ENCODE peak calls at places on chromosome 22, in eight cellular contexts. C is stimulated activated CD4-positive, alpha-beta T cell treated with anti-CD3 and anti-CD28 coated beads, TNF-alpha, amount 100 ng/mL, for 1 hour; K is GM23338; U is cardiac muscle cell; G is type B pancreatic cell; F is GM12878; M is endothelial cell of umbilical vein; H is HCEC 1CT. N is an unnamed sample.

GRCh38 chr22:21095773-21096107 is 50.0 kb downstream of the LRRC74B start:
- DNase-seq in K (no peak), G (no peak), F (no peak), M (no peak), C (no peak), U (no peak), H (no peak), N (no peak)

GRCh38 chr22:22528780-22529179 is 8.7 kb upstream of the ZNF280A start:
- DNase-seq in M (no peak), C (no peak), U (no peak), K (no peak), G (no peak), F (no peak), H (no peak), N (no peak)

GRCh38 chr22:22702159-22702873 is 57.9 kb downstream of the GGTLC2 start:
- DNase-seq in M (no peak), C (no peak), H (peak), U (no peak), F (no peak), K (peak), G (no peak), N (peak)

GRCh38 chr22:37161442-37161841 is 11.7 kb upstream of the IL2RB start:
- DNase-seq in M (no peak), H (no peak), G (no peak), K (peak), U (no peak), F (no peak), C (no peak), N (no peak)

GRCh38 chr22:36425977-36426523 is 38.3 kb upstream of the MYH9 start:
- DNase-seq in U (peak), G (no peak), C (no peak), K (peak), M (no peak), F (no peak), H (peak), N (peak)

GRCh38 chr22:35454416-35455054 is 54.6 kb downstream of the MCM5 start:
- DNase-seq in F (no peak), H (no peak), G (no peak), K (no peak), C (no peak), M (no peak), U (no peak), N (no peak)

GRCh38 chr22:33210129-33210784 is 152.1 kb upstream of the SYN3 start:
- DNase-seq in U (peak), C (no peak), H (peak), G (no peak), F (no peak), K (peak), M (peak), N (no peak)

GRCh38 chr22:27717094-27717493 is 84.5 kb downstream of the MN1 start:
- DNase-seq in H (no peak), F (no peak), K (no peak), C (no peak), G (no peak), U (no peak), M (no peak), N (no peak)

GRCh38 chr22:43643362-43643761 is 168.7 kb downstream of the EFCAB6 start:
- DNase-seq in M (no peak), K (no peak), F (no peak), C (no peak), U (no peak), H (no peak), G (peak), N (no peak)

GRCh38 chr22:26568207-26568706 is 21.7 kb downstream of the TPST2 start:
- DNase-seq in K (peak), F (no peak), M (peak), G (no peak), C (no peak), H (no peak), U (no peak), N (no peak)

GRCh38 chr22:30245985-30246901 is at the start of gene LIF:
- DNase-seq in K (peak), G (no peak), U (peak), C (no peak), F (no peak), M (peak), H (peak), N (peak)

GRCh38 chr22:28899199-28899853 is 16.0 kb downstream of the ZNRF3 start:
- DNase-seq in F (no peak), M (no peak), H (no peak), G (no peak), K (no peak), U (no peak), C (no peak), N (no peak)

GRCh38 chr22:46054091-46054877 is 77.3 kb upstream of the WNT7B start:
- DNase-seq in C (no peak), H (peak), F (no peak), K (no peak), M (peak), U (peak), G (no peak), N (peak)

GRCh38 chr22:49396817-49397216 is 430.9 kb downstream of the BRD1 start:
- DNase-seq in C (no peak), F (no peak), G (no peak), H (no peak), K (no peak), U (no peak), M (no peak), N (no peak)

GRCh38 chr22:33438273-33438672 is 380.1 kb upstream of the SYN3 start:
- DNase-seq in U (peak), F (no peak), C (no peak), M (no peak), G (no peak), K (no peak), H (no peak), N (peak)

GRCh38 chr22:49046546-49047305 is 780.9 kb downstream of the BRD1 start:
- DNase-seq in C (no peak), H (no peak), F (no peak), M (no peak), U (no peak), K (no peak), G (no peak), N (no peak)